ENCODE peak calls at places on chromosome 12, in four cellular contexts. One of them, this sample, is unnamed.

GRCh38 chr12:75868501-75868900 is 163.1 kb downstream of the PHLDA1 start:
- DNase-seq in MM.1S: no peak
- DNase-seq in thoracic aorta: no peak
- DNase-seq in AG10803: no peak
- DNase-seq in this sample: no peak

GRCh38 chr12:3141339-3142321 is 64.5 kb downstream of the TSPAN9 start:
- DNase-seq in MM.1S: no peak
- DNase-seq in thoracic aorta: no peak
- DNase-seq in AG10803: no peak
- DNase-seq in this sample: no peak

GRCh38 chr12:112738531-112738930 is 53.0 kb upstream of the RPH3A start:
- DNase-seq in MM.1S: no peak
- DNase-seq in thoracic aorta: no peak
- DNase-seq in AG10803: peak; percentile 6
- DNase-seq in this sample: no peak

GRCh38 chr12:2633176-2633824 is 161.5 kb upstream of the FKBP4 start:
- DNase-seq in MM.1S: no peak
- DNase-seq in thoracic aorta: no peak
- DNase-seq in AG10803: no peak
- DNase-seq in this sample: no peak

GRCh38 chr12:127262658-127263057 is 1004.3 kb upstream of the TMEM132C start:
- DNase-seq in MM.1S: no peak
- DNase-seq in thoracic aorta: no peak
- DNase-seq in AG10803: no peak
- DNase-seq in this sample: no peak

GRCh38 chr12:85575115-85576096 is 260.8 kb downstream of the RASSF9 start:
- DNase-seq in MM.1S: peak; percentile 53
- DNase-seq in thoracic aorta: no peak
- DNase-seq in AG10803: peak; percentile 60
- DNase-seq in this sample: peak; percentile 68

GRCh38 chr12:51322452-51322851 is 1.5 kb downstream of the BIN2 start:
- DNase-seq in MM.1S: peak; percentile 58
- DNase-seq in thoracic aorta: no peak
- DNase-seq in AG10803: no peak
- DNase-seq in this sample: peak; percentile 67

GRCh38 chr12:98696036-98696646 is 51.1 kb downstream of the APAF1 start:
- DNase-seq in MM.1S: no peak
- DNase-seq in thoracic aorta: no peak
- DNase-seq in AG10803: no peak
- DNase-seq in this sample: no peak

DNA sequence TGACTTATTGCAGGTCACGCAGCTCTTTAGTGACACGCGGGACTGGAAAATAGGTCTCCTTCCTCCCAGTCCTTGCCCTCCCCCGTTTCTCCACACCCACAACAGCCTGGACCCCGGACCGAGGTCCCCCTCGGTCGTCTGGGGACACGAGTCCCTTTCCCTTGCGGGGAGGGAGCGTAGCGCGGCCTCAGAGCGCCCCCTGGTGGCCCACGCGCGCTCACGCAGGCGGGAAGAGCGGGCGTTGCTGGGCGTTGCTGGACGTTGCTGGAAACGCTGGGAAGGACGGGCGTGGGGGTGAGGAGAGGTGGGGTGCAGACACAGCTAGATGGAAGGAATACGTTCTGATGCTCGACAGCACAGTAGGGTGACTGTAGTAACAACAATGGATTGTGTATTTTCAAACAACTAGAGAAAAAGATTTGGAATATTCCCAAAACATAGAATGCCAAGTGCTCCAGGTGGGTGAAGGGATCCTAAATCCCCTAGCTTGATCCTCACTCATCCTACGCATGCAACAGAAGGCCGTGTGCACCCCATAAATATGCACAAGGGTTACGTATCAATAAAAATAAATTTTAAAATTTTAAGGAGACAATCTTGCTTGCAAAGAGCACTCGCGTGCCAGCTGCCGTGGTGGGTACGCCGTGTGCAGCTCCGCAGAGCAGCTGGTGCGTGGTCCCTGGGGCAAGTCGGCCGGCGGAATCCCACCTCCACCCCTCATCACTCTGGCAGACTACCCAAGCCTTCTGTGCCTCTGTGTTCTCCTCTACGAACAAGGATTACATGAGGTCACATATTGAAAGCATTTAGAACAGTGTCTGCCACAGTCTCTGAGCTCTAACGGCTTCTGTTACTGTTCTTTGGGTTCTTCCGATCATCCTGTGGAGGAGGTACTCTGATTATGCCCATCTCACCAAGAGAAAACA is 87.4 kb downstream of the B4GALNT3 start:
- DNase-seq in MM.1S: peak; percentile 64
- DNase-seq in thoracic aorta: no peak
- DNase-seq in AG10803: peak; percentile 44
- DNase-seq in this sample: peak; percentile 70
- H3K4me3 ChIP-seq in MM.1S: peak overlapping the region; percentile 10
- H3K4me3 ChIP-seq in thoracic aorta: no peak overlapping the region
- H3K4me3 ChIP-seq in AG10803: peak overlapping the region; percentile 39
- H3K4me3 ChIP-seq in this sample: no peak overlapping the region

DNA sequence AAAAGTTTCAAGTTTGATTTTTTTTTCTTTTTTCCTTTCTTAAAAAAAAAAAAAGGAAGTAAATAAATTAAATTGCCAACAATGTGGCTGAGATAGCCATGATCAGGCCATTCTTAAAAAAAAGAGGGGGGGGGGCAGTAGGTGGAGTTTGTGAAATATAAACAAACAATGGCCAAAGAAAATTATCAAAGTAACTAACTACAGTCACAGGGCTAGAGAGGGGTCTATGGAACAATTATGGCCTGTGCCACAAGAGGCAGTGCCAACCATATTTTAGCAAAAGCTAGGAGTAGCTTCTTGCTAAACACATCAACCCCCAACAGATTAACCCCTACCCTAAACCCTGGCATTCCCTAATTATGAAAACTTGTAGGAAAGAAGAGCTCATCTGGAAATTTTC is 16.2 kb upstream of the SMARCC2 start:
- DNase-seq in MM.1S: no peak
- DNase-seq in thoracic aorta: no peak
- DNase-seq in AG10803: no peak
- DNase-seq in this sample: no peak
- TF ChIP-seq CTCF in MM.1S: no peak
- TF ChIP-seq CTCF in thoracic aorta: no peak
- TF ChIP-seq CTCF in AG10803: no peak
- TF ChIP-seq CTCF in this sample: no peak

DNA sequence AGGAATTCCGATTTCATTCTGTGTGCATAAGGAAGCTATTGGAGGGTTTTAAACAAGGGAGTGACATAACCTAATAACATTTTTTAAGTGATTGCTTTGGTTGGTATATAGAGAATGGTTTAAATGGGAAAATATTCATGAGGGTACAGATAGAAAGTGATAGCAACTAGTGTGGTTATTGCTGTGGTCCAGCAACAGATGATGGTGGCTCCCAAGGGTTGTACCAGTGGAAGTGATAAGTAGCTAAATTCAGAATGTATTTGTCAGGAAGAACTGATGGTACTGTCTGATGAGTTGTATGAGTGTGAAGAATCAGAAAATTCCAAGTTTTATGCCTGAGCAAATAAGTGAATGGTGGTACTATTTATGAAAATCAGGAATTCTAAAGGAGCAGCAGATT is 2.6 kb upstream of the CNOT2 start:
- DNase-seq in MM.1S: peak; percentile 31
- DNase-seq in thoracic aorta: no peak
- DNase-seq in AG10803: no peak
- DNase-seq in this sample: peak; percentile 26
- H3K4me3 ChIP-seq in MM.1S: no peak overlapping the region
- H3K4me3 ChIP-seq in thoracic aorta: no peak overlapping the region
- H3K4me3 ChIP-seq in AG10803: no peak overlapping the region
- H3K4me3 ChIP-seq in this sample: no peak overlapping the region

DNA sequence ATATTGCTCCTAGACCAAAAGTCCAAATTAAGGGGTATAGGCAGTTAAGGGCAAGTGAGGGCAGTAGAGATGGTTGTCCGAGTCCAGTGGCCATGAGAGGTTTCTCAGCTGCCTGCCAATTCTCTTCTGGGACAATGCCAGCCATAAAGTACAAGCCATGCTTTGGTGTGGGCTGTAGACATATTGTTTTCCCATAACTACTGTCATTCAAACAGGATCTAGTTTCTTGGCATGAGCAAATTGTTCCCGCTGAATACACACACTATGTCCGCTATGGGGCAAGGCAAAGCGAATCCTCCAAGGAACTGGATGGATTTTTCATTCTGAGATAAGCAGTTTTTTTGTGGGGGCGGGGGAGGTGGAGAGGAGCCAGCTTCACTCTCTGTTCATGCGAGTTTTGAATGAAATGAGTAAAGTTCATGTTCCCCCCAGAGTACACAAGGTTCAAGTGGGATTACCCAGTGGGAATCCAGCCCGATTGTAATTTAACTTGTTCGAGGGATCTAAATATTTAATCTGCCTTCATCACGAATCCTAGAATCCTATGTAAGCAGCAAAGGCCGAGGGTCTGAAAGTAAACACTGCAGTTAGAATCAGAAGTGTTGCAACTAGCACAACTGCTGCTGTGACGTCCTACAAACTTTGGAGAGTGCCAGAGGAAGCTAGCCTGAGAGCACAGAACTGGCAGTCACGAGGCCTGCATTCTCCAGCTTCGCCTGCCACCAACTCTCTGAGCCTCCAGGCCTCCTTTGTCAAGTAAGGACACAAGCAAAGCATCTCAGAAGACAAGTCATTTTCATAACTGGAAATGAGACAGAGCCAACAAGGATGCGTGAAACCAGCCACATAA is 137.0 kb downstream of the CRADD start:
- DNase-seq in MM.1S: no peak
- DNase-seq in thoracic aorta: peak; percentile 68
- DNase-seq in AG10803: peak; percentile 84
- DNase-seq in this sample: peak; percentile 28
- TF ChIP-seq CTCF in MM.1S: no peak
- TF ChIP-seq CTCF in thoracic aorta: no peak
- TF ChIP-seq CTCF in AG10803: no peak
- TF ChIP-seq CTCF in this sample: no peak

GRCh38 chr12:6426882-6427671 is 17.7 kb upstream of the CD27 start:
- DNase-seq in MM.1S: peak; percentile 58
- DNase-seq in thoracic aorta: no peak
- DNase-seq in AG10803: no peak
- DNase-seq in this sample: peak; percentile 97
- H3K4me3 ChIP-seq in MM.1S: no peak overlapping the region
- H3K4me3 ChIP-seq in thoracic aorta: no peak overlapping the region
- H3K4me3 ChIP-seq in AG10803: no peak overlapping the region
- H3K4me3 ChIP-seq in this sample: peak overlapping the region; percentile 34

GRCh38 chr12:26126340-26127284 is 1.8 kb upstream of the BHLHE41 start:
- DNase-seq in MM.1S: peak; percentile 81
- DNase-seq in thoracic aorta: peak; percentile 27
- DNase-seq in AG10803: peak; percentile 85
- DNase-seq in this sample: peak; percentile 48
- TF ChIP-seq CTCF in MM.1S: no peak
- TF ChIP-seq CTCF in thoracic aorta: peak; percentile 12
- TF ChIP-seq CTCF in AG10803: no peak
- TF ChIP-seq CTCF in this sample: no peak